ENCODE peak calls at places on chromosomes 4 and X, in seven cellular contexts. O, V, K, E, J, U and G are unnamed samples.

GRCh38 chr4:183855651-183856190 is 49.4 kb upstream of the STOX2 start:
- DNase-seq in U (no peak), K (no peak), V (no peak), O (no peak), E (no peak), J (no peak), G (no peak)

GRCh38 chr4:86857341-86858052 is 8.3 kb upstream of the SLC10A6 start:
- DNase-seq in U (no peak), K (no peak), E (no peak), V (no peak), J (no peak), O (no peak), G (no peak)

GRCh38 chr4:111512081-111512774 is 633.0 kb upstream of the FAM241A start:
- DNase-seq in O (no peak), J (no peak), K (peak; percentile 78), V (peak; percentile 61), E (no peak), U (no peak), G (peak; percentile 4)

GRCh38 chrX:1361275-1361674 is 24.7 kb downstream of the IL3RA start:
- DNase-seq in U (no peak), K (no peak), J (no peak), O (no peak), V (no peak), E (no peak), G (no peak)

GRCh38 chrX:121256653-121257052 is 209.2 kb downstream of the GLUD2 start:
- DNase-seq in V (no peak), E (no peak), K (peak; percentile 51), U (no peak), J (no peak), O (no peak), G (no peak)

GRCh38 chr4:124337874-124338273 is 374.7 kb downstream of the ANKRD50 start:
- DNase-seq in V (no peak), U (no peak), E (peak; percentile 69), O (no peak), K (peak; percentile 52), J (no peak), G (no peak)

GRCh38 chr4:2878346-2878745 is 34.7 kb downstream of the ADD1 start:
- DNase-seq in J (no peak), U (no peak), V (no peak), E (no peak), K (no peak), O (no peak), G (no peak)

GRCh38 chr4:103996059-103996458 is 276.3 kb upstream of the TACR3 start:
- DNase-seq in V (no peak), O (no peak), K (no peak), U (no peak), E (no peak), J (no peak), G (no peak)

GRCh38 chrX:106035064-106035463 is 3.5 kb downstream of the SERPINA7 start:
- DNase-seq in O (no peak), J (no peak), V (no peak), U (no peak), K (no peak), E (no peak), G (no peak)

GRCh38 chr4:169658970-169659735 is 38.8 kb downstream of the CLCN3 start:
- DNase-seq in E (no peak), O (no peak), V (no peak), K (no peak), U (no peak), J (no peak), G (no peak)

GRCh38 chrX:140765043-140765784 is 55.7 kb downstream of the LINC00632 start:
- DNase-seq in J (no peak), E (no peak), V (peak; percentile 26), K (peak; percentile 33), U (no peak), O (no peak), G (no peak)

GRCh38 chr4:87317527-87317926 is 5.2 kb downstream of the HSD17B13 start:
- DNase-seq in V (no peak), E (no peak), U (no peak), J (no peak), O (no peak), K (no peak), G (no peak)

GRCh38 chr4:569958-570667 is 6.0 kb downstream of the TMEM271 start:
- DNase-seq in O (no peak), J (no peak), E (no peak), U (no peak), K (no peak), V (no peak), G (no peak)

GRCh38 chr4:112086036-112086434 is 59.2 kb upstream of the FAM241A start:
- DNase-seq in O (no peak), V (no peak), E (no peak), J (no peak), K (no peak), U (no peak), G (no peak)

GRCh38 chrX:41889317-41890025 is 33.9 kb downstream of the CASK start:
- DNase-seq in U (no peak), O (no peak), E (no peak), J (no peak), V (no peak), K (peak; percentile 25), G (no peak)

GRCh38 chrX:119541188-119541587 is 24.0 kb downstream of the STEEP1 start:
- DNase-seq in E (no peak), V (peak; percentile 37), K (peak; percentile 55), O (no peak), U (no peak), J (no peak), G (peak; percentile 27)

GRCh38 chr4:5510506-5510905 is 197.9 kb downstream of the EVC2 start:
- DNase-seq in U (no peak), K (no peak), J (no peak), E (no peak), V (no peak), O (no peak), G (no peak)

GRCh38 chrX:130330146-130330545 is 9.6 kb upstream of the SLC25A14 start:
- DNase-seq in E (no peak), J (no peak), V (no peak), O (no peak), U (no peak), K (no peak), G (no peak)

GRCh38 chr4:141971854-141972253 is 335.5 kb downstream of the IL15 start:
- DNase-seq in O (no peak), U (no peak), K (no peak), J (no peak), V (no peak), E (no peak), G (no peak)
- TF ChIP-seq CTCF in O (no peak), U (no peak), K (no peak), J (no peak), V (no peak), E (no peak), G (no peak)

GRCh38 chrX:56231706-56232105 is 450 bp upstream of the KLF8 start:
- DNase-seq in O (peak; percentile 17), K (no peak), J (no peak), E (no peak), U (no peak), V (no peak), G (no peak)

GRCh38 chrX:56228914-56229313 is 3.2 kb upstream of the KLF8 start:
- DNase-seq in J (peak; percentile 66), K (no peak), V (no peak), U (no peak), E (no peak), O (peak; percentile 64), G (no peak)

GRCh38 chrX:56233682-56234081 is 1.5 kb downstream of the KLF8 start:
- DNase-seq in V (no peak), O (peak; percentile 56), E (peak; percentile 41), J (peak; percentile 88), K (peak; percentile 36), U (peak; percentile 73), G (peak; percentile 41)

GRCh38 chrX:56232221-56233082 is at the start of gene KLF8:
- DNase-seq in U (peak; percentile 68), K (no peak), J (peak; percentile 84), E (peak; percentile 43), O (peak; percentile 71), V (no peak), G (no peak)

DNA sequence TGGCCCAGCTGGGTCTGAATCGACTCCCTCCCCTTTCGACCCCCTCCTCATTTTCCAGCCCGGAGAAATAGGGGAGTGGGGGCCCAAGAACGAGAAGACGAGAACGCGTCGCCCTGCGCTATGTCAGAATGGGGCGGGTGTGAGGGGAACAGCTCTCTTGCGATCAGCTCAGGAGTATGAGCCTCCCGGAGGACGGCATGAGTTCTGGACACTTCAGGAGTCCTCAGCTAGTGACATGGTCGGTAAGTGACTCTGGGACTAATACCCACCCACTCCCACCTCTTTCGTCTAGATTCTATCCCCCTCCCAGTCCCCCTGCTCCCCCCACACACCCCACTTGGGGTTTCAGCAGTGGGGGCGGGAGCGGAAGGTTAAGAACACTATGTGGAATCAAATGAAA is 944 bp downstream of the KLF8 start:
- DNase-seq in O (peak; percentile 16), U (no peak), E (no peak), J (no peak), V (no peak), K (no peak), G (no peak)
- H3K4me3 ChIP-seq in O (peak overlapping the region; percentile 26), U (peak overlapping the region; percentile 24), E (peak overlapping the region; percentile 45), J (peak overlapping the region; percentile 66), V (no peak overlapping the region), K (peak overlapping the region; percentile 55), G (peak overlapping the region; percentile 66)

DNA sequence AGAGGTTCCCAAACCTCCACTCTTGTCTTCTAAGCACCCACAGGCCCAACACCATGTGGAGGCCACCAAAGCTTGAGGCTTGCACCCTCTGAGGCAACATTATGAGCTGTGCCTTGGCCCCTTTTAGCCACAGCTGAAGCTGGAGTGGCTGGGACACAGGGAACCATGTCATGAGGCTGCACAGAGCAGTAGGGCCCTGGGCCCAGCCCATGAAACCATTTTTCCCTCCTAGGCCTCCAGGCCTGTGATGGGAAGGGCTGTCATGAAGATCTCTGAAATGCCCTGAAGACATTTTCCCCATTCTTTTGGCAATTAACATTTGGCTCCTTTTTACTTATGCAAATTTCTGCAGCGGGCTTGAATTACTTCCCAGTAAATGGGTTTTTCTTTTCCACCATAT is 14.8 kb downstream of the RBMXL3 start:
- DNase-seq in V (no peak), J (no peak), E (no peak), K (no peak), O (no peak), U (no peak), G (no peak)
- TF ChIP-seq CTCF in V (no peak), J (no peak), E (no peak), K (no peak), O (no peak), U (no peak), G (no peak)

GRCh38 chr4:144648042-144648441 is 2.1 kb downstream of the HHIP start:
- DNase-seq in O (no peak), E (no peak), J (no peak), V (no peak), K (no peak), U (no peak), G (no peak)

GRCh38 chr4:144645102-144645469 is 870 bp upstream of the HHIP start:
- DNase-seq in O (no peak), K (no peak), E (peak; percentile 11), J (peak; percentile 65), U (peak; percentile 33), V (no peak), G (no peak)

GRCh38 chr4:144645621-144646522 is at the start of gene HHIP:
- DNase-seq in J (peak; percentile 67), E (peak; percentile 28), K (peak; percentile 80), U (peak; percentile 49), O (peak; percentile 27), V (no peak), G (no peak)

GRCh38 chr4:144646523-144647094 is 653 bp downstream of the HHIP start:
- DNase-seq in E (no peak), J (no peak), V (no peak), K (no peak), O (no peak), U (no peak), G (no peak)

GRCh38 chr4:144647095-144647959 is 1.4 kb downstream of the HHIP start:
- DNase-seq in U (no peak), E (no peak), O (no peak), J (no peak), V (no peak), K (no peak), G (no peak)
- H3K4me3 ChIP-seq in U (peak overlapping the region; percentile 48), E (peak overlapping the region; percentile 42), O (peak overlapping the region; percentile 27), J (peak overlapping the region; percentile 66), V (peak overlapping the region; percentile 80), K (peak overlapping the region; percentile 69), G (peak overlapping the region; percentile 53)